ENCODE peak calls at places on chromosomes 3 and 15, in nine cellular contexts. One of them, this sample, is unnamed.

GRCh38 chr15:38253448-38253847 is 812 bp downstream of the SPRED1 start:
- DNase-seq in ACHN: peak
- DNase-seq in tibial nerve: no peak
- DNase-seq in NCI-H1694 treated with DMSO at 0.1 percent for 48 hours: no peak
- DNase-seq in GM18507: no peak
- DNase-seq in RPMI7951: peak
- DNase-seq in activated T-helper 1 cell treated with anti-CD3 and anti-CD28 coated beads, Interleukin-2, amount 50 U/mL, for 16 hours: no peak
- DNase-seq in AG08396: peak
- DNase-seq in foreskin fibroblast: peak
- DNase-seq in this sample: peak

GRCh38 chr3:161531930-161532329 is 35.3 kb downstream of the OTOL1 start:
- DNase-seq in RPMI7951: no peak
- DNase-seq in tibial nerve: no peak
- DNase-seq in activated T-helper 1 cell treated with anti-CD3 and anti-CD28 coated beads, Interleukin-2, amount 50 U/mL, for 16 hours: no peak
- DNase-seq in ACHN: no peak
- DNase-seq in AG08396: no peak
- DNase-seq in GM18507: no peak
- DNase-seq in NCI-H1694 treated with DMSO at 0.1 percent for 48 hours: no peak
- DNase-seq in foreskin fibroblast: no peak
- DNase-seq in this sample: no peak

GRCh38 chr3:127011270-127011992 is 28.5 kb downstream of the PLXNA1 start:
- DNase-seq in ACHN: no peak
- DNase-seq in activated T-helper 1 cell treated with anti-CD3 and anti-CD28 coated beads, Interleukin-2, amount 50 U/mL, for 16 hours: no peak
- DNase-seq in NCI-H1694 treated with DMSO at 0.1 percent for 48 hours: no peak
- DNase-seq in RPMI7951: no peak
- DNase-seq in GM18507: no peak
- DNase-seq in tibial nerve: peak
- DNase-seq in foreskin fibroblast: no peak
- DNase-seq in AG08396: no peak
- DNase-seq in this sample: no peak

GRCh38 chr3:160739079-160739478 is 17.0 kb upstream of the PPM1L start:
- DNase-seq in foreskin fibroblast: peak
- DNase-seq in GM18507: no peak
- DNase-seq in RPMI7951: peak
- DNase-seq in AG08396: no peak
- DNase-seq in activated T-helper 1 cell treated with anti-CD3 and anti-CD28 coated beads, Interleukin-2, amount 50 U/mL, for 16 hours: no peak
- DNase-seq in ACHN: no peak
- DNase-seq in NCI-H1694 treated with DMSO at 0.1 percent for 48 hours: no peak
- DNase-seq in tibial nerve: peak
- DNase-seq in this sample: no peak

GRCh38 chr3:184092199-184092598 is 4.7 kb upstream of the HTR3E start:
- DNase-seq in ACHN: no peak
- DNase-seq in NCI-H1694 treated with DMSO at 0.1 percent for 48 hours: no peak
- DNase-seq in foreskin fibroblast: no peak
- DNase-seq in tibial nerve: no peak
- DNase-seq in activated T-helper 1 cell treated with anti-CD3 and anti-CD28 coated beads, Interleukin-2, amount 50 U/mL, for 16 hours: no peak
- DNase-seq in AG08396: no peak
- DNase-seq in RPMI7951: no peak
- DNase-seq in GM18507: no peak
- DNase-seq in this sample: no peak

GRCh38 chr3:24829632-24830229 is 335.1 kb upstream of the THRB start:
- DNase-seq in foreskin fibroblast: no peak
- DNase-seq in activated T-helper 1 cell treated with anti-CD3 and anti-CD28 coated beads, Interleukin-2, amount 50 U/mL, for 16 hours: no peak
- DNase-seq in tibial nerve: no peak
- DNase-seq in NCI-H1694 treated with DMSO at 0.1 percent for 48 hours: no peak
- DNase-seq in GM18507: no peak
- DNase-seq in ACHN: no peak
- DNase-seq in AG08396: peak
- DNase-seq in RPMI7951: no peak
- DNase-seq in this sample: peak

GRCh38 chr3:108305484-108306172 is 9.3 kb downstream of the HHLA2 start:
- DNase-seq in activated T-helper 1 cell treated with anti-CD3 and anti-CD28 coated beads, Interleukin-2, amount 50 U/mL, for 16 hours: no peak
- DNase-seq in RPMI7951: no peak
- DNase-seq in AG08396: no peak
- DNase-seq in ACHN: no peak
- DNase-seq in foreskin fibroblast: no peak
- DNase-seq in GM18507: no peak
- DNase-seq in NCI-H1694 treated with DMSO at 0.1 percent for 48 hours: no peak
- DNase-seq in tibial nerve: no peak
- DNase-seq in this sample: no peak

GRCh38 chr3:50256978-50257890 is 11.7 kb upstream of the SEMA3B start:
- DNase-seq in tibial nerve: no peak
- DNase-seq in AG08396: no peak
- DNase-seq in activated T-helper 1 cell treated with anti-CD3 and anti-CD28 coated beads, Interleukin-2, amount 50 U/mL, for 16 hours: no peak
- DNase-seq in RPMI7951: no peak
- DNase-seq in NCI-H1694 treated with DMSO at 0.1 percent for 48 hours: no peak
- DNase-seq in GM18507: no peak
- DNase-seq in ACHN: no peak
- DNase-seq in foreskin fibroblast: no peak
- DNase-seq in this sample: no peak

GRCh38 chr3:127141921-127142730 is 50.8 kb upstream of the PRR23E start:
- DNase-seq in activated T-helper 1 cell treated with anti-CD3 and anti-CD28 coated beads, Interleukin-2, amount 50 U/mL, for 16 hours: no peak
- DNase-seq in RPMI7951: no peak
- DNase-seq in GM18507: no peak
- DNase-seq in tibial nerve: no peak
- DNase-seq in NCI-H1694 treated with DMSO at 0.1 percent for 48 hours: peak
- DNase-seq in ACHN: no peak
- DNase-seq in AG08396: no peak
- DNase-seq in foreskin fibroblast: no peak
- DNase-seq in this sample: peak

GRCh38 chr3:46449755-46450552 is 14.8 kb downstream of the LTF start:
- DNase-seq in NCI-H1694 treated with DMSO at 0.1 percent for 48 hours: no peak
- DNase-seq in activated T-helper 1 cell treated with anti-CD3 and anti-CD28 coated beads, Interleukin-2, amount 50 U/mL, for 16 hours: no peak
- DNase-seq in GM18507: no peak
- DNase-seq in RPMI7951: no peak
- DNase-seq in ACHN: peak
- DNase-seq in AG08396: peak
- DNase-seq in tibial nerve: no peak
- DNase-seq in foreskin fibroblast: peak
- DNase-seq in this sample: no peak

GRCh38 chr3:135982922-135983581 is 17.5 kb downstream of the PPP2R3A start:
- DNase-seq in activated T-helper 1 cell treated with anti-CD3 and anti-CD28 coated beads, Interleukin-2, amount 50 U/mL, for 16 hours: no peak
- DNase-seq in NCI-H1694 treated with DMSO at 0.1 percent for 48 hours: no peak
- DNase-seq in GM18507: no peak
- DNase-seq in tibial nerve: no peak
- DNase-seq in ACHN: peak
- DNase-seq in foreskin fibroblast: peak
- DNase-seq in AG08396: peak
- DNase-seq in RPMI7951: peak
- DNase-seq in this sample: no peak

GRCh38 chr3:37985637-37986320 is 4.8 kb upstream of the VILL start:
- DNase-seq in RPMI7951: no peak
- DNase-seq in AG08396: no peak
- DNase-seq in tibial nerve: no peak
- DNase-seq in foreskin fibroblast: no peak
- DNase-seq in NCI-H1694 treated with DMSO at 0.1 percent for 48 hours: no peak
- DNase-seq in activated T-helper 1 cell treated with anti-CD3 and anti-CD28 coated beads, Interleukin-2, amount 50 U/mL, for 16 hours: no peak
- DNase-seq in GM18507: no peak
- DNase-seq in ACHN: no peak
- DNase-seq in this sample: no peak

GRCh38 chr15:25717861-25718504 is 145.1 kb downstream of the ATP10A start:
- DNase-seq in ACHN: no peak
- DNase-seq in tibial nerve: no peak
- DNase-seq in AG08396: no peak
- DNase-seq in NCI-H1694 treated with DMSO at 0.1 percent for 48 hours: no peak
- DNase-seq in RPMI7951: no peak
- DNase-seq in GM18507: no peak
- DNase-seq in foreskin fibroblast: no peak
- DNase-seq in activated T-helper 1 cell treated with anti-CD3 and anti-CD28 coated beads, Interleukin-2, amount 50 U/mL, for 16 hours: no peak
- DNase-seq in this sample: peak

GRCh38 chr15:59296181-59296617 is 76.5 kb downstream of the MYO1E start:
- DNase-seq in ACHN: peak
- DNase-seq in activated T-helper 1 cell treated with anti-CD3 and anti-CD28 coated beads, Interleukin-2, amount 50 U/mL, for 16 hours: no peak
- DNase-seq in AG08396: peak
- DNase-seq in tibial nerve: no peak
- DNase-seq in foreskin fibroblast: peak
- DNase-seq in GM18507: no peak
- DNase-seq in RPMI7951: peak
- DNase-seq in NCI-H1694 treated with DMSO at 0.1 percent for 48 hours: no peak
- DNase-seq in this sample: no peak

GRCh38 chr3:72489916-72490315 is 358.3 kb downstream of the SHQ1 start:
- DNase-seq in activated T-helper 1 cell treated with anti-CD3 and anti-CD28 coated beads, Interleukin-2, amount 50 U/mL, for 16 hours: no peak
- DNase-seq in AG08396: no peak
- DNase-seq in GM18507: no peak
- DNase-seq in ACHN: no peak
- DNase-seq in tibial nerve: no peak
- DNase-seq in foreskin fibroblast: no peak
- DNase-seq in NCI-H1694 treated with DMSO at 0.1 percent for 48 hours: no peak
- DNase-seq in RPMI7951: no peak
- DNase-seq in this sample: no peak

GRCh38 chr15:45777781-45778180 is 143.0 kb downstream of the SQOR start:
- DNase-seq in tibial nerve: no peak
- DNase-seq in NCI-H1694 treated with DMSO at 0.1 percent for 48 hours: no peak
- DNase-seq in ACHN: no peak
- DNase-seq in GM18507: no peak
- DNase-seq in AG08396: no peak
- DNase-seq in foreskin fibroblast: no peak
- DNase-seq in RPMI7951: no peak
- DNase-seq in activated T-helper 1 cell treated with anti-CD3 and anti-CD28 coated beads, Interleukin-2, amount 50 U/mL, for 16 hours: no peak
- DNase-seq in this sample: no peak